ENCODE peak calls at places on chromosomes 13 and 19, in five cellular contexts. One of them, this sample, is unnamed.

GRCh38 chr19:39193785-39194184 is 3.0 kb upstream of the NCCRP1 start:
- DNase-seq in activated T-cell treated with anti-CD3 and anti-CD28 coated beads, Interleukin-2, amount 50 U/mL, for 72 hours: no peak
- DNase-seq in amygdala: no peak
- DNase-seq in hypothalamus: no peak
- DNase-seq in Caco-2: no peak
- DNase-seq in this sample: no peak

GRCh38 chr13:91576590-91576989 is 178.2 kb downstream of the GPC5 start:
- DNase-seq in activated T-cell treated with anti-CD3 and anti-CD28 coated beads, Interleukin-2, amount 50 U/mL, for 72 hours: no peak
- DNase-seq in amygdala: no peak
- DNase-seq in hypothalamus: no peak
- DNase-seq in Caco-2: peak; percentile 16
- DNase-seq in this sample: peak; percentile 7

GRCh38 chr13:79703772-79704171 is 222.8 kb downstream of the NDFIP2 start:
- DNase-seq in activated T-cell treated with anti-CD3 and anti-CD28 coated beads, Interleukin-2, amount 50 U/mL, for 72 hours: no peak
- DNase-seq in amygdala: no peak
- DNase-seq in hypothalamus: no peak
- DNase-seq in Caco-2: no peak
- DNase-seq in this sample: no peak

GRCh38 chr13:70339738-70340137 is 231.5 kb upstream of the KLHL1 start:
- DNase-seq in activated T-cell treated with anti-CD3 and anti-CD28 coated beads, Interleukin-2, amount 50 U/mL, for 72 hours: no peak
- DNase-seq in amygdala: no peak
- DNase-seq in hypothalamus: no peak
- DNase-seq in Caco-2: peak; percentile 55
- DNase-seq in this sample: peak; percentile 24

GRCh38 chr19:11174336-11174735 is 18.8 kb upstream of the SPC24 start:
- DNase-seq in activated T-cell treated with anti-CD3 and anti-CD28 coated beads, Interleukin-2, amount 50 U/mL, for 72 hours: no peak
- DNase-seq in amygdala: no peak
- DNase-seq in hypothalamus: no peak
- DNase-seq in Caco-2: no peak
- DNase-seq in this sample: no peak

GRCh38 chr13:40433577-40433976 is 232.9 kb downstream of the FOXO1 start:
- DNase-seq in activated T-cell treated with anti-CD3 and anti-CD28 coated beads, Interleukin-2, amount 50 U/mL, for 72 hours: peak; percentile 24
- DNase-seq in amygdala: no peak
- DNase-seq in hypothalamus: no peak
- DNase-seq in Caco-2: no peak
- DNase-seq in this sample: no peak

GRCh38 chr13:77565635-77566034 is 30.1 kb downstream of the SCEL start:
- DNase-seq in activated T-cell treated with anti-CD3 and anti-CD28 coated beads, Interleukin-2, amount 50 U/mL, for 72 hours: no peak
- DNase-seq in amygdala: no peak
- DNase-seq in hypothalamus: no peak
- DNase-seq in Caco-2: peak; percentile 45
- DNase-seq in this sample: peak; percentile 50

GRCh38 chr19:7440188-7440975 is 48.5 kb downstream of the PEX11G start:
- DNase-seq in activated T-cell treated with anti-CD3 and anti-CD28 coated beads, Interleukin-2, amount 50 U/mL, for 72 hours: no peak
- DNase-seq in amygdala: no peak
- DNase-seq in hypothalamus: no peak
- DNase-seq in Caco-2: no peak
- DNase-seq in this sample: no peak

GRCh38 chr19:53849237-53849676 is 18.4 kb upstream of the MYADM start:
- DNase-seq in activated T-cell treated with anti-CD3 and anti-CD28 coated beads, Interleukin-2, amount 50 U/mL, for 72 hours: no peak
- DNase-seq in amygdala: no peak
- DNase-seq in hypothalamus: no peak
- DNase-seq in Caco-2: no peak
- DNase-seq in this sample: no peak

GRCh38 chr19:14118165-14119051 is 846 bp upstream of the PRKACA start:
- DNase-seq in activated T-cell treated with anti-CD3 and anti-CD28 coated beads, Interleukin-2, amount 50 U/mL, for 72 hours: peak; percentile 36
- DNase-seq in amygdala: peak; percentile 67
- DNase-seq in hypothalamus: peak; percentile 85
- DNase-seq in Caco-2: no peak
- DNase-seq in this sample: no peak

GRCh38 chr19:35843676-35844481 is 8.4 kb downstream of the NPHS1 start:
- DNase-seq in activated T-cell treated with anti-CD3 and anti-CD28 coated beads, Interleukin-2, amount 50 U/mL, for 72 hours: no peak
- DNase-seq in amygdala: no peak
- DNase-seq in hypothalamus: no peak
- DNase-seq in Caco-2: peak; percentile 26
- DNase-seq in this sample: peak; percentile 74

GRCh38 chr19:8355631-8356402 is 8.1 kb upstream of the ANGPTL4 start:
- DNase-seq in activated T-cell treated with anti-CD3 and anti-CD28 coated beads, Interleukin-2, amount 50 U/mL, for 72 hours: no peak
- DNase-seq in amygdala: no peak
- DNase-seq in hypothalamus: no peak
- DNase-seq in Caco-2: no peak
- DNase-seq in this sample: no peak

GRCh38 chr13:94595006-94595942 is 678 bp downstream of the TGDS start:
- DNase-seq in activated T-cell treated with anti-CD3 and anti-CD28 coated beads, Interleukin-2, amount 50 U/mL, for 72 hours: peak; percentile 51
- DNase-seq in amygdala: no peak
- DNase-seq in hypothalamus: no peak
- DNase-seq in Caco-2: peak; percentile 35
- DNase-seq in this sample: peak; percentile 50

GRCh38 chr13:100987993-100988392 is 313.4 kb upstream of the TMTC4 start:
- DNase-seq in activated T-cell treated with anti-CD3 and anti-CD28 coated beads, Interleukin-2, amount 50 U/mL, for 72 hours: no peak
- DNase-seq in amygdala: peak; percentile 7
- DNase-seq in hypothalamus: no peak
- DNase-seq in Caco-2: peak; percentile 12
- DNase-seq in this sample: no peak

GRCh38 chr19:11191273-11191755 is 6.0 kb downstream of the KANK2 start:
- DNase-seq in activated T-cell treated with anti-CD3 and anti-CD28 coated beads, Interleukin-2, amount 50 U/mL, for 72 hours: no peak
- DNase-seq in amygdala: no peak
- DNase-seq in hypothalamus: no peak
- DNase-seq in Caco-2: peak; percentile 23
- DNase-seq in this sample: no peak

GRCh38 chr13:113078895-113079720 is 26.5 kb upstream of the F7 start:
- DNase-seq in activated T-cell treated with anti-CD3 and anti-CD28 coated beads, Interleukin-2, amount 50 U/mL, for 72 hours: no peak
- DNase-seq in amygdala: peak; percentile 33
- DNase-seq in hypothalamus: no peak
- DNase-seq in Caco-2: no peak
- DNase-seq in this sample: no peak

GRCh38 chr13:51193387-51193786 is 28.8 kb upstream of the FAM124A start:
- DNase-seq in activated T-cell treated with anti-CD3 and anti-CD28 coated beads, Interleukin-2, amount 50 U/mL, for 72 hours: no peak
- DNase-seq in amygdala: no peak
- DNase-seq in hypothalamus: no peak
- DNase-seq in Caco-2: no peak
- DNase-seq in this sample: no peak

GRCh38 chr19:41224632-41225031 is 5.6 kb downstream of the AXL start:
- DNase-seq in activated T-cell treated with anti-CD3 and anti-CD28 coated beads, Interleukin-2, amount 50 U/mL, for 72 hours: no peak
- DNase-seq in amygdala: no peak
- DNase-seq in hypothalamus: no peak
- DNase-seq in Caco-2: no peak
- DNase-seq in this sample: no peak